ENCODE peak calls at places on chromosomes 16 and 17, in five cellular contexts. X is HFFc6, R is smooth muscle cell of the brain vasculature, E is HuH-7, D is NCI-H510A. F is an unnamed sample.

GRCh38 chr16:84507011-84507982 is 2.8 kb upstream of the MEAK7 start:
- DNase-seq in R (no peak), D (no peak), E (no peak), X (no peak), F (no peak)

GRCh38 chr17:15651583-15652110 is 32.1 kb upstream of the FBXW10B start:
- DNase-seq in R (peak; percentile 89), E (peak; percentile 49), D (peak; percentile 89), X (peak; percentile 100), F (peak; percentile 100)

GRCh38 chr16:5884996-5885395 is 787.4 kb upstream of the EEF2KMT start:
- DNase-seq in E (no peak), D (no peak), R (no peak), X (no peak), F (no peak)

GRCh38 chr17:80673152-80673920 is 128.7 kb downstream of the RPTOR start:
- DNase-seq in E (peak; percentile 44), D (no peak), X (no peak), R (no peak), F (no peak)

GRCh38 chr16:17321824-17322223 is 148.9 kb downstream of the XYLT1 start:
- DNase-seq in R (no peak), E (no peak), D (no peak), X (no peak), F (no peak)

GRCh38 chr16:35752773-35753558 is 2293.6 kb downstream of the TP53TG3F start:
- DNase-seq in D (no peak), R (no peak), X (no peak), E (no peak), F (no peak)

GRCh38 chr16:82201906-82202305 is 31.9 kb upstream of the MPHOSPH6 start:
- DNase-seq in X (no peak), E (no peak), R (no peak), D (no peak), F (no peak)

GRCh38 chr17:77887464-77888241 is 70.8 kb upstream of the TNRC6C start:
- DNase-seq in R (no peak), D (peak; percentile 82), E (no peak), X (peak; percentile 51), F (peak; percentile 91)

GRCh38 chr17:49016775-49017463 is 19.7 kb downstream of the IGF2BP1 start:
- DNase-seq in R (no peak), X (peak; percentile 45), E (no peak), D (no peak), F (no peak)

GRCh38 chr17:79842656-79843474 is 3.6 kb upstream of the CBX4 start:
- DNase-seq in R (no peak), X (no peak), E (no peak), D (no peak), F (no peak)

GRCh38 chr17:1108560-1108809 is 71.3 kb downstream of the ABR start:
- DNase-seq in R (no peak), E (no peak), X (no peak), D (no peak), F (peak; percentile 49)

GRCh38 chr17:75124041-75124818 is 7.3 kb downstream of the NT5C start:
- DNase-seq in E (peak; percentile 54), D (peak; percentile 84), R (no peak), X (peak; percentile 7), F (peak; percentile 98)

GRCh38 chr17:2854662-2855061 is 58.4 kb downstream of the RAP1GAP2 start:
- DNase-seq in D (no peak), R (no peak), E (no peak), X (no peak), F (no peak)

GRCh38 chr17:49239963-49240362 is 9.4 kb upstream of the PHOSPHO1 start:
- DNase-seq in E (no peak), X (no peak), D (no peak), R (no peak), F (no peak)

GRCh38 chr16:24753437-24753836 is 24.0 kb downstream of the TNRC6A start:
- DNase-seq in E (no peak), R (no peak), D (no peak), X (no peak), F (no peak)

GRCh38 chr17:82332669-82333278 is 792 bp downstream of the SECTM1 start:
- DNase-seq in R (no peak), E (no peak), X (peak; percentile 34), D (no peak), F (no peak)

GRCh38 chr16:4071686-4072561 is 44.3 kb downstream of the ADCY9 start:
- DNase-seq in D (no peak), X (no peak), R (no peak), E (no peak), F (no peak)

GRCh38 chr16:69201291-69201690 is 14.3 kb downstream of the SNTB2 start:
- DNase-seq in X (no peak), E (no peak), D (no peak), R (no peak), F (no peak)

GRCh38 chr17:34312080-34312479 is 7.2 kb upstream of the CCL8 start:
- DNase-seq in D (no peak), E (no peak), X (peak; percentile 58), R (no peak), F (no peak)

GRCh38 chr17:61333151-61333550 is 66.5 kb upstream of the TBX2 start:
- DNase-seq in X (no peak), D (no peak), E (no peak), R (no peak), F (no peak)

GRCh38 chr16:84925773-84926372 is 85.5 kb downstream of the ZDHHC7 start:
- DNase-seq in X (no peak), E (no peak), D (no peak), R (no peak), F (no peak)

GRCh38 chr17:30376621-30377452 is 1.9 kb upstream of the CPD start:
- DNase-seq in R (peak; percentile 90), E (peak; percentile 66), D (peak; percentile 93), X (peak; percentile 20), F (peak; percentile 85)

GRCh38 chr16:84714028-84714427 is 14.2 kb downstream of the USP10 start:
- DNase-seq in D (no peak), R (no peak), X (no peak), E (no peak), F (no peak)

GRCh38 chr17:4721203-4722135 is 9.8 kb upstream of the MED11 start:
- DNase-seq in E (peak; percentile 60), R (no peak), D (no peak), X (no peak), F (peak; percentile 65)

F was measured in SHP77 treated with DMSO at 0.1 percent for 48 hours.